ENCODE peak calls at places on chromosomes 6 and 20, in seven cellular contexts. K, B, D, Z, S, P and W are unnamed samples. For H3K4me1, the result is how much of the 10 kb centered on the place peaks cover.

GRCh38 chr6:34819571-34820480 is 27.9 kb downstream of the BLTP3A start:
- DNase-seq in K (no peak), B (no peak), D (no peak), Z (no peak), S (no peak), P (no peak), W (no peak)

GRCh38 chr20:11687546-11688292 is 230.0 kb upstream of the BTBD3 start:
- DNase-seq in K (no peak), B (no peak), D (no peak), Z (no peak), S (no peak), P (no peak), W (no peak)

GRCh38 chr20:31739550-31739863 is 417 bp downstream of the TPX2 start:
- DNase-seq in K (no peak), B (no peak), D (no peak), Z (no peak), S (no peak), P (no peak), W (no peak)

GRCh38 chr20:4038047-4038459 is 22.7 kb upstream of the RNF24 start:
- DNase-seq in K (peak), B (peak), D (peak), Z (peak), S (peak), P (peak), W (no peak)

GRCh38 chr6:24215068-24215467 is 89.1 kb downstream of the NRSN1 start:
- DNase-seq in K (no peak), B (no peak), D (no peak), Z (no peak), S (no peak), P (no peak), W (no peak)

GRCh38 chr6:157280153-157280552 is 43.2 kb downstream of the TMEM242 start:
- DNase-seq in K (no peak), B (no peak), D (no peak), Z (no peak), S (no peak), P (no peak), W (no peak)

GRCh38 chr20:15287331-15287730 is 949.9 kb upstream of the FLRT3 start:
- DNase-seq in K (no peak), B (no peak), D (no peak), Z (no peak), S (no peak), P (no peak), W (no peak)

GRCh38 chr6:8041933-8042583 is 22.1 kb downstream of the BLOC1S5 start:
- DNase-seq in K (no peak), B (no peak), D (no peak), Z (no peak), S (no peak), P (no peak), W (no peak)

GRCh38 chr20:4835244-4836177 is 113.8 kb downstream of the PRND start:
- DNase-seq in K (no peak), B (no peak), D (no peak), Z (no peak), S (no peak), P (no peak), W (no peak)

GRCh38 chr6:80698459-80698858 is 592.0 kb downstream of the BCKDHB start:
- DNase-seq in K (no peak), B (no peak), D (no peak), Z (no peak), S (no peak), P (no peak), W (no peak)

GRCh38 chr6:115753446-115753845 is 307.2 kb downstream of the FRK start:
- DNase-seq in K (no peak), B (no peak), D (no peak), Z (no peak), S (no peak), P (peak), W (no peak)

GRCh38 chr6:149318581-149319286 is 1.2 kb downstream of the TAB2 start:
- DNase-seq in K (no peak), B (no peak), D (no peak), Z (peak), S (no peak), P (peak), W (no peak)

GRCh38 chr20:11373391-11373790 is 544.3 kb upstream of the BTBD3 start:
- DNase-seq in K (no peak), B (no peak), D (no peak), Z (no peak), S (no peak), P (no peak), W (no peak)

GRCh38 chr6:43171284-43172126 is 436 bp downstream of the SRF start:
- DNase-seq in K (peak), B (no peak), D (no peak), Z (peak), S (no peak), P (no peak), W (no peak)

GRCh38 chr20:32319100-32319499 is 39.0 kb upstream of the ASXL1 start:
- DNase-seq in K (no peak), B (no peak), D (no peak), Z (no peak), S (no peak), P (no peak), W (no peak)

GRCh38 chr6:56226946-56227879 is 20.2 kb downstream of the COL21A1 start:
- DNase-seq in K (no peak), B (no peak), D (no peak), Z (peak), S (no peak), P (no peak), W (no peak)

GRCh38 chr6:72218125-72218524 is 331.8 kb downstream of the RIMS1 start:
- DNase-seq in K (no peak), B (peak), D (no peak), Z (no peak), S (no peak), P (peak), W (peak)

GRCh38 chr20:38893485-38894090 is 32.6 kb upstream of the FAM83D start:
- DNase-seq in K (peak), B (peak), D (peak), Z (peak), S (peak), P (peak), W (peak)

DNA sequence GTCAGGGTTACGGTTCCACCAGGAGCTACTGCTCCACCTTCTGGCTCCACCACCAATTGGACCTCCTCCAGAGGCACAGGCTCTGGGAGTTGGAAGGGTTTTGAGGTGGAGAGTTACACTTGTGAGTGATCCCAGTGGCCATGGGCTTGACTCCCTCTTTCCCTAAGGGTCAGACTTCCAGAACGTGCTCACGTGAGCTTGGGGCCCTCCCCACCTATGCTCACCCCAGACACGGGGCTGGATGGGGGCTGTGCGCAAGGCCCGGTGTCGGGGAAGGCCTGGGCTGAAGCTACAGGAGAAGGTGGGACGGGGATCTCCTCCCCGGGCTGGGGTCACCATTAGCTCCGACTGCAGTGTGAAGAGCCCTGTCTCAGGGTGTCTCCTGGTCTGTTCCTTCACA is 1.4 kb downstream of the AGER start:
- DNase-seq in K (no peak), B (no peak), D (no peak), Z (peak), S (no peak), P (no peak), W (no peak)
- H3K4me3 ChIP-seq in K (peak), B (no peak), D (no peak), Z (no peak), S (no peak), P (no peak), W (no peak)

GRCh38 chr6:52505726-52506501 is 70.9 kb downstream of the TRAM2 start:
- DNase-seq in K (no peak), B (no peak), D (no peak), Z (no peak), S (no peak), P (no peak), W (no peak)

GRCh38 chr6:52504778-52505127 is 72.1 kb downstream of the TRAM2 start:
- DNase-seq in K (no peak), B (no peak), D (no peak), Z (no peak), S (no peak), P (no peak), W (no peak)

GRCh38 chr6:52502306-52503029 is 74.4 kb downstream of the TRAM2 start:
- DNase-seq in K (no peak), B (no peak), D (no peak), Z (peak), S (no peak), P (no peak), W (no peak)

GRCh38 chr6:52503344-52503747 is 73.5 kb downstream of the TRAM2 start:
- DNase-seq in K (no peak), B (no peak), D (no peak), Z (peak), S (no peak), P (no peak), W (no peak)

DNA sequence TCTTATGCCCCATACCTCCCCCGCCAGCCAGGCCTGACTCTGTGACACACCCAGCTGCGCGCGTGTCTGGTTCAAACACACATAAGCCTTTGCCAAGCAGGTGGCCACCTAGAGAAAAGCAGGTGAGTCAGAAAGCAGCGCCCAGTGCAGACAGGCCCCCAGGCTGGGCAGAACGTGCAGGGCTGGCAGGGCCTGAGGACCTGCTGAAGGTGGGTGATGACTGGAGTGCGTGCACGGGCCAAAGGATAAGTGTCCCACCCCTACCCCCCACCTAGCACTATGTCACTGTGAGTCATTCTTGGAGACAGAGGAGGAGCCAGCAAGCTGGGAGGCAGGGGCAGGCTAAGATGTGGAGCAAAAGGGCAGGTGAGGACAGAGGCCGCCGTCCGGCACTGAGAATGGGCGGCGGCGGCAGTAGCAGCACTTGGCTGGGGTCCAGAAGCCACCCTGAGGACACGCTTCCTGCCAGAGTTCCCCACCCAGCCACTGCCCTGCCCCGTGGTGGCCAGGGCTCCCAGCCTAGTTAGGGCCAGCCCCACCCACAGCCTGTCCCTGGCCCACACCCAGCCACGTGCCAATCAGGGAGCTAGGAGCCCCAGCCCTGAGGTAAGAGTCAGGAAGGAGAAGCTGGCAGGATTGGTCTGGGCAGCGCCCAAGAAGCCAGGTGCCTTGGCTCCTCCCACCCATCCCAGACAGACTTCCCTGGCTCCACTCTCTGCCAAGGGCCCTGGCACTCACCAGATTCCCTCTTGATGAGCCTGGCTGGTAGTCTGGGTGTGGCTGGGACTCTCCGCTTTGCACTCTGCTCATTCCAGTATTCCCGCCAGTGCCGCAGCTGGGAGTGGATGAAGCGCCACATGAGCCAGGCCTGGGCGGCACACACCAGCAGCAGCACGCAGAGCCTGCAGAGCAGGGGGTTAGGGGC is 72.7 kb downstream of the TRAM2 start:
- DNase-seq in K (peak), B (peak), D (peak), Z (peak), S (no peak), P (peak), W (no peak)
- H3K4me1 ChIP-seq in K (under half), B (half or more), D (under half), Z (half or more), S (under half), P (under half), W (under half)

DNA sequence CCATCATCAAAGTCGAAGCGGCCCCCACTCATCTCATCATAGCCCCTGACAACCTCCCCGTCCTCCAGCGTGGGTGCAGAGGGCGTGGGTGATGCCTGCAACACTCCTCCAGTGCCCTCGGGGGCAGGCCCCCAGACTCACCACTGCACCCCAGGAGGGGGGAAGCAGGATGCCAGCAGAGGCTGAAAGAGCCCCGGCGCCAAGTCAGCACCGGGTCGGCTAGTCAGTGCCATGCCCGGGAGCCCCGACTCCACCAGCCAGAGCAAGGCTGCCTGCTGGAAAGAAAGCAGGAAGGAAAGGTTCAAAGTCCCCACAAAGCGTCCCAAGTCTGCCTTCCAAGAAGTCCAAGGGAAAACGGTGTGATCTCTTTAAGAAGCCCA is 324 bp downstream of the JPH2 start:
- DNase-seq in K (no peak), B (no peak), D (no peak), Z (no peak), S (no peak), P (no peak), W (no peak)
- H3K27ac ChIP-seq in K (peak), B (peak), D (peak), Z (no peak), S (no peak), P (peak), W (no peak)

DNA sequence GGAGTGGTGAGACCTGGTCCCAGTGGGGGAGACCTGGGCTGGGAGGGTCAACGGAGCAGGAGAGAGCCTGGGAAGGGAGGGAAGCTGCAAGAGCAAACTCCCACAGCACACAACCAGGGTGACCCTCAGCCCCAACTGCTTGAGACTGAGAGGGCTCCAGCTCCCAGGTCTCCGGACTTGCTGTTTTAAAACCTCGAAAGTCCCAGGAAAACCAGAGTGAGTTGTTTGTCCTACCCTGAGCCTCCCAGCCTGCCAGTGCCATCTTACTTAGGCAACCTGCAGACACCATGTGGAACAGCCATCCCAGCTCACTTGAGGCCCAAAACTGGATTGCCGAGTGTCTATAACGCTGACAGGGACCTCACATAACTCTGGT is 4.8 kb upstream of the NTSR1 start:
- DNase-seq in K (no peak), B (no peak), D (no peak), Z (no peak), S (no peak), P (no peak), W (no peak)
- H3K4me3 ChIP-seq in K (no peak), B (no peak), D (no peak), Z (no peak), S (no peak), P (no peak), W (no peak)

DNA sequence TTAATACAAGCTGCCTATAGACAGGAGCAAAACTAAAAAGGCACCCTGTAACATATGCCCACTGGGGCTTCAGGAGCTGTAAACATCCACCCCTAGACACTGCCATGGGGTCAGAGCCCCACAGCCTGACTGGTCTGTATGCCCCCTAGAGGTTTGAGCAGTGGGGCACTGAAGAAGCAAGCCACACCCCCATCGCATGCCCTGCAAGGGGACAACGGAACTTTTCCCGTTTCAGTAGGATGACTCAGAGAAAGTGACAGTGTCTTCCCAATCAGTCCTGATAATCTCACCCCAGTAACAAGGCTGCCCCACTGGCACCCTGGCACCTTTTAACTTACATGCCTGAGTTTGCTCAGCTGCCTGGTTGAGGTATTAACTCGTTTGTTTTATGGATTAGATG is 35.9 kb downstream of the BEND3 start:
- DNase-seq in K (no peak), B (no peak), D (no peak), Z (no peak), S (no peak), P (no peak), W (no peak)
- H3K4me1 ChIP-seq in K (under half), B (under half), D (under half), Z (under half), S (under half), P (under half), W (under half)

GRCh38 chr20:18979132-18979531 is 165.5 kb downstream of the SCP2D1 start:
- DNase-seq in K (no peak), B (no peak), D (no peak), Z (no peak), S (no peak), P (no peak), W (no peak)

GRCh38 chr20:18974660-18975059 is 161.1 kb downstream of the SCP2D1 start:
- DNase-seq in K (no peak), B (no peak), D (no peak), Z (no peak), S (no peak), P (no peak), W (no peak)

GRCh38 chr20:18973499-18974173 is 160.1 kb downstream of the SCP2D1 start:
- DNase-seq in K (no peak), B (no peak), D (no peak), Z (no peak), S (no peak), P (peak), W (no peak)

GRCh38 chr20:18978311-18978710 is 164.7 kb downstream of the SCP2D1 start:
- DNase-seq in K (no peak), B (no peak), D (no peak), Z (no peak), S (no peak), P (no peak), W (no peak)

GRCh38 chr20:18977441-18977840 is 163.9 kb downstream of the SCP2D1 start:
- DNase-seq in K (no peak), B (no peak), D (no peak), Z (no peak), S (no peak), P (no peak), W (no peak)
- H3K27ac ChIP-seq in K (no peak), B (no peak), D (no peak), Z (no peak), S (no peak), P (no peak), W (no peak)

DNA sequence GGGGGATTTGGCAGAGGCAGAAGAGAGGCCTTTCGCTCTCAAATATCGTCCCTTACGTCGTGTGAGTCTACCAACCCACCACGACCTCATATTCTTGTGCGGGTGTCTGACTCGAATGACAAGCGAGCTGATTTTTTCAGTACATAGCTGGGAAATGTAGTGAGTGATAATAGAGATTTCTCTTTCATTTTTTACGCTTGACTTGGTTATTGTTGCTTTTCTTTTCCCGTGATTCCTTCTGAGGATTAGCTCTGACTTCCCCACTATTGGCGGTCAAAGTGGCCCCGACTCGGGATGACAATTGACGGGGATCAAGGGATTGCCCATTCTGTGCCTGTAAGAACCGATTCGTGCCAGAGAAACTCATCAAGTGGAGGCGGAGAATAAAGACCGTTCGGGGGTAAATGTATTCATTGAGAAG is 44.3 kb upstream of the OSTM1 start:
- DNase-seq in K (no peak), B (no peak), D (no peak), Z (peak), S (no peak), P (no peak), W (no peak)
- H3K4me3 ChIP-seq in K (peak), B (peak), D (no peak), Z (peak), S (no peak), P (peak), W (no peak)

GRCh38 chr20:51541189-51542032 is 1.1 kb downstream of the NFATC2 start:
- DNase-seq in K (peak), B (peak), D (peak), Z (peak), S (peak), P (no peak), W (no peak)

GRCh38 chr20:51542033-51542893 is at the start of gene NFATC2:
- DNase-seq in K (peak), B (peak), D (no peak), Z (peak), S (no peak), P (no peak), W (no peak)

GRCh38 chr20:51542894-51543788 is 622 bp upstream of the NFATC2 start:
- DNase-seq in K (no peak), B (no peak), D (no peak), Z (peak), S (no peak), P (no peak), W (no peak)

GRCh38 chr20:51536116-51537069 is 6.1 kb downstream of the NFATC2 start:
- DNase-seq in K (no peak), B (peak), D (no peak), Z (no peak), S (no peak), P (no peak), W (no peak)

DNA sequence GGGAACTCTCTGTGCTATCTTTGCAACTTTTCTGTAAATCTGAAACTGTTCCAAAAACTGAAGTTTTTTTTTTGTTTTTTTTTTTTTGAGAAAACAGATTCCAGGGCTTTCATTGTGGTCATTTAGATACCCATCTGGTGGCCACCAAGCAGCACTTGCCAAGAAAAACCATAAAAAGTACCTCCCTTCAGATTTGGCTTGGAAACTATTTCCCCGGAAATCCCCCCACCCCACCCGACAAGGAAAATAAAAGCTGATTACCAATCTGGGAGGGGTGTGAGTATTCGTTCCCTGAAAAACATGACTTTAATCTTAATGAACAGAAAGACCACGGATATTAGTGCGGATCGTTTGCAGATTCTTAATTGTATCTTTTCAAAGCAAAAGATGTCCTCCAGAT is 1.9 kb downstream of the NFATC2 start:
- DNase-seq in K (no peak), B (no peak), D (no peak), Z (no peak), S (no peak), P (no peak), W (no peak)
- H3K4me1 ChIP-seq in K (under half), B (half or more), D (under half), Z (under half), S (under half), P (under half), W (under half)

GRCh38 chr6:5968817-5969726 is 37.7 kb downstream of the NRN1 start:
- DNase-seq in K (peak), B (peak), D (no peak), Z (peak), S (no peak), P (peak), W (no peak)
- H3K27ac ChIP-seq in K (no peak), B (no peak), D (no peak), Z (no peak), S (no peak), P (no peak), W (no peak)